ENCODE peak calls at places on chromosomes 1 and 21, in nine cellular contexts. Q is mucosa of descending colon, M is fibroblast of villous mesenchyme, W is AG04449, I is right lobe of liver, V is left lung, K is IMR-90, P is cardiac fibroblast, L is thoracic aorta. F is an unnamed sample.

GRCh38 chr1:40267767-40268187 is 9.7 kb downstream of the ZMPSTE24 start:
- DNase-seq in Q (no peak), M (peak; percentile 65), W (peak; percentile 94), I (no peak), V (no peak), K (peak; percentile 97), P (peak; percentile 97), L (no peak), F (peak; percentile 91)

GRCh38 chr1:7393141-7393540 is 378.0 kb upstream of the VAMP3 start:
- DNase-seq in Q (no peak), M (peak; percentile 17), W (no peak), I (no peak), V (no peak), K (no peak), P (no peak), L (no peak), F (peak; percentile 41)

GRCh38 chr1:198530964-198531363 is 9.5 kb downstream of the ATP6V1G3 start:
- DNase-seq in Q (no peak), M (no peak), W (no peak), I (no peak), V (no peak), K (no peak), P (no peak), L (no peak), F (no peak)

GRCh38 chr1:185208626-185209170 is 51.7 kb downstream of the SWT1 start:
- DNase-seq in Q (no peak), M (peak; percentile 77), W (no peak), I (no peak), V (no peak), K (peak; percentile 2), P (peak; percentile 62), L (no peak), F (peak; percentile 1)

GRCh38 chr21:26368591-26368990 is 198.0 kb upstream of the APP start:
- DNase-seq in Q (no peak), M (no peak), W (no peak), I (no peak), V (no peak), K (no peak), P (no peak), L (no peak), F (no peak)

GRCh38 chr1:176795929-176796328 is 333.0 kb downstream of the PAPPA2 start:
- DNase-seq in Q (no peak), M (no peak), W (no peak), I (no peak), V (no peak), K (no peak), P (no peak), L (no peak), F (no peak)

GRCh38 chr1:42430751-42431150 is 25.1 kb downstream of the ZMYND12 start:
- DNase-seq in Q (no peak), M (no peak), W (no peak), I (no peak), V (no peak), K (no peak), P (no peak), L (no peak), F (no peak)

GRCh38 chr1:193065954-193066353 is 6.5 kb downstream of the RO60 start:
- DNase-seq in Q (no peak), M (no peak), W (no peak), I (no peak), V (no peak), K (no peak), P (no peak), L (no peak), F (no peak)

GRCh38 chr21:38490411-38491020 is 7.8 kb downstream of the ERG start:
- DNase-seq in Q (no peak), M (no peak), W (no peak), I (no peak), V (no peak), K (no peak), P (no peak), L (no peak), F (no peak)

GRCh38 chr1:114341886-114342285 is 169.1 kb downstream of the TRIM33 start:
- DNase-seq in Q (no peak), M (no peak), W (no peak), I (no peak), V (no peak), K (no peak), P (no peak), L (no peak), F (peak; percentile 62)

GRCh38 chr21:14880922-14881321 is 183.9 kb downstream of the NRIP1 start:
- DNase-seq in Q (no peak), M (peak; percentile 71), W (peak; percentile 77), I (no peak), V (no peak), K (peak; percentile 88), P (peak; percentile 54), L (no peak), F (peak; percentile 54)

GRCh38 chr1:232149302-232150201 is 480.4 kb downstream of the SIPA1L2 start:
- DNase-seq in Q (no peak), M (peak; percentile 91), W (peak; percentile 23), I (no peak), V (no peak), K (peak; percentile 84), P (peak; percentile 38), L (no peak), F (peak; percentile 71)

GRCh38 chr1:151347523-151348246 is 633 bp upstream of the RFX5 start:
- DNase-seq in Q (no peak), M (peak; percentile 14), W (no peak), I (no peak), V (no peak), K (no peak), P (no peak), L (no peak), F (no peak)

GRCh38 chr1:20654104-20654690 is 7.0 kb downstream of the DDOST start:
- DNase-seq in Q (no peak), M (no peak), W (no peak), I (no peak), V (no peak), K (no peak), P (peak; percentile 12), L (no peak), F (peak; percentile 4)

GRCh38 chr1:236176337-236177336 is 34.3 kb downstream of the GPR137B start:
- DNase-seq in Q (no peak), M (peak; percentile 10), W (no peak), I (no peak), V (no peak), K (peak; percentile 40), P (peak; percentile 12), L (no peak), F (no peak)

GRCh38 chr1:109764561-109765482 is 1.1 kb upstream of the EPS8L3 start:
- DNase-seq in Q (peak; percentile 45), M (no peak), W (no peak), I (peak; percentile 31), V (peak; percentile 22), K (no peak), P (no peak), L (no peak), F (no peak)

GRCh38 chr1:43974443-43975248 is at the start of gene ATP6V0B:
- DNase-seq in Q (peak; percentile 98), M (peak; percentile 94), W (peak; percentile 28), I (peak; percentile 98), V (peak; percentile 98), K (peak; percentile 89), P (peak; percentile 94), L (peak; percentile 91), F (peak; percentile 93)
- TF ChIP-seq CTCF in Q (no peak), M (peak; percentile 14), W (peak; percentile 36), I (peak; percentile 45), V (no peak), K (peak; percentile 23), P (no peak), L (no peak), F (peak; percentile 11)

GRCh38 chr1:8407652-8408051 is 89.7 kb downstream of the SLC45A1 start:
- DNase-seq in Q (no peak), M (no peak), W (no peak), I (no peak), V (no peak), K (no peak), P (no peak), L (no peak), F (no peak)

GRCh38 chr1:8409666-8410065 is 91.8 kb downstream of the SLC45A1 start:
- DNase-seq in Q (no peak), M (peak; percentile 33), W (no peak), I (no peak), V (no peak), K (no peak), P (no peak), L (no peak), F (no peak)

GRCh38 chr1:8409107-8409506 is 91.2 kb downstream of the SLC45A1 start:
- DNase-seq in Q (no peak), M (peak; percentile 91), W (no peak), I (no peak), V (no peak), K (peak; percentile 81), P (peak; percentile 82), L (no peak), F (peak; percentile 75)

GRCh38 chr1:8406946-8407345 is 89.0 kb downstream of the SLC45A1 start:
- DNase-seq in Q (no peak), M (peak; percentile 45), W (no peak), I (no peak), V (no peak), K (no peak), P (peak; percentile 50), L (no peak), F (no peak)

GRCh38 chr1:8408151-8408839 is 90.4 kb downstream of the SLC45A1 start:
- DNase-seq in Q (peak; percentile 53), M (peak; percentile 89), W (no peak), I (peak; percentile 90), V (no peak), K (peak; percentile 84), P (peak; percentile 96), L (peak; percentile 57), F (peak; percentile 90)
- H3K4me3 ChIP-seq in Q (no peak overlapping the region), M (no peak overlapping the region), W (no peak overlapping the region), I (no peak overlapping the region), V (no peak overlapping the region), K (no peak overlapping the region), P (no peak overlapping the region), L (peak overlapping the region; percentile 44), F (no peak overlapping the region)

GRCh38 chr1:244210884-244211558 is 159.9 kb downstream of the ZBTB18 start:
- DNase-seq in Q (peak; percentile 35), M (no peak), W (no peak), I (no peak), V (no peak), K (no peak), P (peak; percentile 31), L (no peak), F (no peak)
- TF ChIP-seq CTCF in Q (no peak), M (peak; percentile 42), W (no peak), I (peak; percentile 34), V (no peak), K (no peak), P (peak; percentile 62), L (no peak), F (peak; percentile 31)

DNA sequence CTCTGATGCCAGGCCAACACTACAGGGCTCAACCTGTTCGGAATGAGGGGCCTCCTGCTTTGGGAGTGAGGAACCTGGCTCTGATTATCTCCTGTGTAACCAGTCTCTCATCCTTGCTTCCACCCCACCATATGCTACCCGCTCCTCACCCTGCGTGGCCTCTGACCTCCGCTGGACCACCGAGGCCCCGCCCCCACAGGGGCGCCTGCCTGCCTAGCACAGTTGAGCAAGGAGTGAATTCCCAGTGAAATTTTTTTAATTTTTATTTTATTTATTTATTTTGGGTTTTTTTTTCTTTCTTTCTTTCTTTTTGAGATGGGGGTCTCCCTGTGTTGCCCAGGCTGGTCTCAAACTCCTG is 1.9 kb upstream of the GNB1 start:
- DNase-seq in Q (peak; percentile 42), M (no peak), W (no peak), I (no peak), V (no peak), K (no peak), P (no peak), L (no peak), F (no peak)
- H3K4me3 ChIP-seq in Q (no peak overlapping the region), M (no peak overlapping the region), W (no peak overlapping the region), I (no peak overlapping the region), V (no peak overlapping the region), K (no peak overlapping the region), P (no peak overlapping the region), L (peak overlapping the region; percentile 97), F (no peak overlapping the region)

F was measured in astrocyte of the spinal cord.